ENCODE peak calls at places on chromosomes 1 and 21, in nine cellular contexts. I, O, V, G, N, L, H, K and X are unnamed samples.

GRCh38 chr1:160733933-160734332 is 5.1 kb upstream of the SLAMF7 start:
- DNase-seq in I (no peak), O (no peak), V (no peak), G (no peak), N (no peak), L (no peak), H (no peak), K (no peak), X (no peak)

GRCh38 chr21:41894922-41895557 is 15.9 kb upstream of the PRDM15 start:
- DNase-seq in I (no peak), O (peak; percentile 78), V (no peak), G (no peak), N (no peak), L (no peak), H (no peak), K (no peak), X (no peak)

GRCh38 chr1:196160066-196160795 is 448.0 kb downstream of the KCNT2 start:
- DNase-seq in I (no peak), O (no peak), V (no peak), G (no peak), N (no peak), L (no peak), H (no peak), K (no peak), X (no peak)

GRCh38 chr1:45317163-45317562 is 9.5 kb upstream of the HPDL start:
- DNase-seq in I (no peak), O (peak; percentile 2), V (no peak), G (no peak), N (no peak), L (no peak), H (no peak), K (no peak), X (no peak)

GRCh38 chr1:243315455-243315854 is 59.6 kb downstream of the SDCCAG8 start:
- DNase-seq in I (no peak), O (no peak), V (no peak), G (no peak), N (no peak), L (no peak), H (no peak), K (no peak), X (no peak)

GRCh38 chr1:14778882-14779594 is 180.6 kb downstream of the KAZN start:
- DNase-seq in I (peak; percentile 48), O (peak; percentile 77), V (peak; percentile 42), G (no peak), N (peak; percentile 43), L (no peak), H (peak; percentile 30), K (no peak), X (no peak)

GRCh38 chr1:185646202-185646683 is 87.9 kb upstream of the HMCN1 start:
- DNase-seq in I (peak; percentile 52), O (no peak), V (peak; percentile 20), G (no peak), N (peak; percentile 83), L (peak; percentile 46), H (peak; percentile 68), K (peak; percentile 54), X (peak; percentile 15)

GRCh38 chr1:209651148-209651547 is 1.1 kb downstream of the LAMB3 start:
- DNase-seq in I (peak; percentile 38), O (peak; percentile 70), V (peak; percentile 73), G (peak; percentile 84), N (no peak), L (peak; percentile 49), H (peak; percentile 84), K (no peak), X (no peak)

GRCh38 chr1:179298952-179299351 is 5.4 kb downstream of the SOAT1 start:
- DNase-seq in I (no peak), O (no peak), V (no peak), G (no peak), N (no peak), L (no peak), H (no peak), K (no peak), X (no peak)

GRCh38 chr1:91585982-91586381 is 85.3 kb downstream of the CDC7 start:
- DNase-seq in I (no peak), O (no peak), V (no peak), G (no peak), N (no peak), L (no peak), H (no peak), K (no peak), X (no peak)

GRCh38 chr1:182600036-182600713 is 4.0 kb downstream of the RGS16 start:
- DNase-seq in I (no peak), O (no peak), V (no peak), G (no peak), N (no peak), L (no peak), H (no peak), K (no peak), X (no peak)
- TF ChIP-seq POLR2A in I (no peak), O (no peak), V (no peak), G (no peak), N (no peak), L (no peak), H (no peak), K (no peak), X (no peak)

DNA sequence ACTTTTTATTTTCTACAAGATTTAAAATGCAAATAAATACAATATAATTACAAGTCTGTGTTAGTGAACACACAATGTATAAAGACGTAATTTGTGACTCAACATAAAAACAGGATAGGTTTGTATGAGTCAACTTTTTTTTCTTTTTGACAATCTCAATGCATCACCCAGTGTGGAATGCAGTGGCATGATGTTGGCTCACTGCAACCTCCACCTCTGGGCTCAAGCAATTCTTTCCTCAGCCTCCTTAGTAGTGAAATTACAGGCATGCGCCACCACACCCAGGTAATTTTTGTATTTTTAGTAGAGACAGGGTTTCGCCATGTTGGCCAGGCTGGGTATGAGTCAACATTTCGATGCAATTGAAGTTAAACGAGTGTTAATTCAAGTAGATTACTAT is 5.9 kb upstream of the SPRR2E start:
- DNase-seq in I (no peak), O (no peak), V (no peak), G (no peak), N (no peak), L (no peak), H (no peak), K (no peak), X (no peak)
- H3K27ac ChIP-seq in I (no peak overlapping the region), O (no peak overlapping the region), V (no peak overlapping the region), G (no peak overlapping the region), N (no peak overlapping the region), L (no peak overlapping the region), H (no peak overlapping the region), K (no peak overlapping the region), X (no peak overlapping the region)

GRCh38 chr1:147605591-147605990 is 64.3 kb downstream of the BCL9 start:
- DNase-seq in I (no peak), O (no peak), V (no peak), G (no peak), N (no peak), L (no peak), H (no peak), K (no peak), X (no peak)
- TF ChIP-seq CTCF in I (no peak), O (no peak), V (no peak), G (no peak), N (no peak), L (no peak), H (no peak), K (no peak), X (no peak)

GRCh38 chr1:203290261-203291089 is 14.8 kb upstream of the BTG2 start:
- DNase-seq in I (peak; percentile 94), O (peak; percentile 92), V (peak; percentile 94), G (peak; percentile 99), N (peak; percentile 46), L (peak; percentile 93), H (no peak), K (peak; percentile 97), X (peak; percentile 98)
- TF ChIP-seq POLR2A in I (peak; percentile 36), O (no peak), V (peak; percentile 55), G (peak; percentile 30), N (no peak), L (peak; percentile 49), H (no peak), K (peak; percentile 82), X (peak; percentile 62)

DNA sequence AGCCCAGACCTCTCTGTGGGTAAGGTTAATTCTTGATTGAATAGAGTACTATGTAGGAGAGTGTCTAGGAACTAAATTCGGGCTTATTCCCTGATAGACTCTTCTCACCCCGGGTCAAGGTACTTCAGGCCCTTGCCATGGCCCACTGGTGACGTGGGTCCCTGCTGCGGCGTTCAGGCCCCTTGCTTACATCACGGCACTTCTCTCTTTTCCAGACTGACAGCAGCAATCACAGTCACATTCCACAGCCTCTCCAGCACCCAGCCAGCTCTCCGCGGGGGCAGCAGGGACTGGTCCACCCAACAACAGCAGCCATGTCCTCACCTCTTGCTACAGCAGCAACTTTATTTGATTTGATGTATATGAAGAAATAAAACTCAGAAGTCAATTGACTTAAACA is 401.2 kb upstream of the VAMP3 start:
- DNase-seq in I (no peak), O (no peak), V (no peak), G (peak; percentile 35), N (no peak), L (no peak), H (no peak), K (no peak), X (no peak)
- H3K27ac ChIP-seq in I (no peak overlapping the region), O (no peak overlapping the region), V (no peak overlapping the region), G (no peak overlapping the region), N (no peak overlapping the region), L (no peak overlapping the region), H (no peak overlapping the region), K (no peak overlapping the region), X (no peak overlapping the region)

GRCh38 chr1:109240158-109241152 is 8.9 kb upstream of the CELSR2 start:
- DNase-seq in I (peak; percentile 78), O (peak; percentile 41), V (no peak), G (peak; percentile 71), N (no peak), L (peak; percentile 53), H (no peak), K (peak; percentile 74), X (peak; percentile 76)

GRCh38 chr1:109243221-109243620 is 6.1 kb upstream of the CELSR2 start:
- DNase-seq in I (no peak), O (no peak), V (no peak), G (no peak), N (no peak), L (no peak), H (no peak), K (no peak), X (no peak)

GRCh38 chr1:109242387-109242786 is 7.0 kb upstream of the CELSR2 start:
- DNase-seq in I (peak; percentile 56), O (no peak), V (no peak), G (peak; percentile 51), N (no peak), L (no peak), H (no peak), K (no peak), X (peak; percentile 69)

GRCh38 chr1:109241344-109241743 is 8.0 kb upstream of the CELSR2 start:
- DNase-seq in I (no peak), O (peak; percentile 83), V (no peak), G (no peak), N (no peak), L (no peak), H (no peak), K (no peak), X (no peak)

GRCh38 chr1:109241841-109242301 is 7.5 kb upstream of the CELSR2 start:
- DNase-seq in I (no peak), O (no peak), V (no peak), G (no peak), N (no peak), L (no peak), H (no peak), K (no peak), X (no peak)
- TF ChIP-seq CTCF in I (no peak), O (no peak), V (no peak), G (no peak), N (no peak), L (no peak), H (no peak), K (no peak), X (no peak)